ENCODE peak calls at places on chromosomes 11 and 22, in ten cellular contexts. C, I, W, Y, V, X, O, A, G and P are unnamed samples.

GRCh38 chr11:116865696-116866095 is 28.3 kb upstream of the APOA1 start:
- DNase-seq in V (peak), A (no peak), C (no peak), G (no peak), O (no peak), Y (no peak), I (no peak), W (no peak), X (no peak), P (no peak)

GRCh38 chr11:35526370-35526792 is 965 bp upstream of the PAMR1 start:
- DNase-seq in X (no peak), O (peak), Y (no peak), C (no peak), W (no peak), V (peak), I (peak), G (peak), A (no peak), P (no peak)

GRCh38 chr11:45534132-45534531 is 131.3 kb downstream of the CHST1 start:
- DNase-seq in I (no peak), V (no peak), W (no peak), X (no peak), Y (no peak), O (no peak), C (no peak), A (no peak), G (no peak), P (no peak)

GRCh38 chr11:69326622-69327219 is 32.8 kb downstream of the MYEOV start:
- DNase-seq in Y (no peak), A (no peak), O (no peak), W (no peak), C (no peak), V (no peak), X (peak), I (no peak), G (no peak), P (no peak)

GRCh38 chr11:110294509-110294908 is 1.9 kb downstream of the RDX start:
- DNase-seq in Y (no peak), A (no peak), I (no peak), G (no peak), W (no peak), V (peak), C (no peak), O (no peak), X (no peak), P (no peak)

GRCh38 chr22:49154433-49154832 is 673.2 kb downstream of the BRD1 start:
- DNase-seq in C (no peak), X (no peak), A (no peak), O (no peak), G (no peak), Y (no peak), V (no peak), I (no peak), W (no peak), P (no peak)

GRCh38 chr11:14336507-14337503 is 22.2 kb downstream of the RRAS2 start:
- DNase-seq in A (no peak), W (no peak), I (peak), G (peak), O (peak), Y (peak), C (no peak), V (no peak), X (no peak), P (peak)

GRCh38 chr11:19800162-19800561 is 87.5 kb downstream of the NAV2 start:
- DNase-seq in X (no peak), Y (no peak), I (no peak), W (no peak), O (no peak), G (no peak), C (no peak), A (no peak), V (no peak), P (no peak)

GRCh38 chr11:2420502-2421225 is 20.1 kb downstream of the TSSC4 start:
- DNase-seq in X (peak), I (no peak), Y (peak), C (peak), V (peak), A (peak), G (peak), O (peak), W (peak), P (peak)

GRCh38 chr11:66124564-66124963 is 54.5 kb downstream of the PACS1 start:
- DNase-seq in O (peak), V (no peak), A (no peak), G (peak), I (no peak), W (no peak), Y (peak), X (no peak), C (no peak), P (no peak)

GRCh38 chr22:30314918-30315317 is 11.8 kb downstream of the TBC1D10A start:
- DNase-seq in V (no peak), O (peak), Y (peak), I (no peak), W (no peak), C (no peak), X (no peak), A (peak), G (peak), P (no peak)

GRCh38 chr11:102560555-102561011 is 30.0 kb upstream of the MMP7 start:
- DNase-seq in I (peak), G (peak), V (peak), O (peak), C (no peak), Y (peak), X (no peak), A (no peak), W (peak), P (peak)

GRCh38 chr11:125245299-125245698 is 80.7 kb downstream of the PKNOX2 start:
- DNase-seq in A (no peak), V (no peak), I (no peak), O (no peak), W (no peak), C (no peak), G (no peak), Y (no peak), X (no peak), P (no peak)

GRCh38 chr11:73072935-73073481 is 69.1 kb downstream of the FCHSD2 start:
- DNase-seq in I (no peak), V (peak), W (peak), X (no peak), Y (peak), C (no peak), A (no peak), O (peak), G (peak), P (no peak)

GRCh38 chr22:37126383-37126782 is 16.9 kb upstream of the TMPRSS6 start:
- DNase-seq in Y (no peak), W (no peak), A (no peak), V (no peak), I (no peak), G (no peak), C (no peak), O (no peak), X (no peak), P (no peak)

GRCh38 chr11:130145975-130146776 is 13.4 kb upstream of the ST14 start:
- DNase-seq in I (no peak), V (no peak), C (peak), X (peak), G (peak), A (no peak), Y (peak), W (no peak), O (peak), P (no peak)

GRCh38 chr11:63811522-63811921 is 1.7 kb upstream of the SPINDOC start:
- DNase-seq in Y (no peak), A (no peak), W (no peak), I (no peak), V (no peak), C (no peak), G (no peak), O (no peak), X (no peak), P (no peak)

GRCh38 chr22:20463324-20464095 is 25.9 kb upstream of the SCARF2 start:
- DNase-seq in I (no peak), C (no peak), W (peak), V (no peak), Y (no peak), X (no peak), G (no peak), O (no peak), A (no peak), P (no peak)

GRCh38 chr11:123585721-123586120 is 68.7 kb downstream of the SCN3B start:
- DNase-seq in A (no peak), C (no peak), Y (no peak), G (no peak), V (peak), X (no peak), O (no peak), I (no peak), W (no peak), P (no peak)

GRCh38 chr11:782264-783174 is 5.2 kb upstream of the GATD1 start:
- DNase-seq in A (no peak), X (no peak), Y (no peak), V (no peak), G (no peak), C (no peak), I (no peak), W (no peak), O (no peak), P (no peak)

GRCh38 chr22:30097861-30098260 is 17.6 kb downstream of the HORMAD2 start:
- DNase-seq in A (no peak), X (no peak), Y (no peak), W (no peak), V (no peak), I (no peak), C (no peak), G (no peak), O (peak), P (no peak)

GRCh38 chr11:93613432-93613831 is 48.0 kb upstream of the CEP295 start:
- DNase-seq in Y (no peak), V (no peak), G (no peak), C (no peak), A (no peak), I (no peak), W (no peak), O (no peak), X (no peak), P (no peak)

GRCh38 chr22:17471901-17472566 is 91.3 kb upstream of the SLC25A18 start:
- DNase-seq in Y (no peak), W (no peak), O (no peak), C (no peak), G (no peak), I (no peak), X (no peak), A (no peak), V (no peak), P (no peak)

GRCh38 chr22:31626427-31627150 is 35.4 kb downstream of the PISD start:
- DNase-seq in V (no peak), O (no peak), W (peak), C (no peak), X (no peak), A (no peak), Y (no peak), I (no peak), G (no peak), P (no peak)

GRCh38 chr22:44573451-44573850 is 75.4 kb upstream of the RTL6 start:
- DNase-seq in A (no peak), Y (no peak), W (no peak), O (no peak), G (no peak), X (no peak), V (no peak), C (no peak), I (no peak), P (no peak)

GRCh38 chr11:128796275-128796674 is 70.8 kb downstream of the KCNJ1 start:
- DNase-seq in O (peak), V (no peak), I (no peak), G (peak), X (no peak), C (no peak), Y (no peak), W (no peak), A (no peak), P (no peak)